ENCODE peak calls at places on chromosome 20, in nine cellular contexts. C is fibroblast of the aortic adventitia, N is progenitor cell of endocrine pancreas, G is heart left ventricle, B is fibroblast of pulmonary artery, K is tibial nerve, U is brain microvascular endothelial cell, T is hepatocyte, Y is Calu3. J is an unnamed sample.

GRCh38 chr20:925516-925915 is 9.4 kb upstream of the ANGPT4 start:
- DNase-seq in C (no peak), N (no peak), G (no peak), B (no peak), K (no peak), U (no peak), T (no peak), Y (no peak), J (no peak)

GRCh38 chr20:4067600-4068261 is 52.4 kb upstream of the RNF24 start:
- DNase-seq in C (peak), N (no peak), G (no peak), B (peak), K (no peak), U (peak), T (no peak), Y (peak), J (no peak)

GRCh38 chr20:8670900-8671229 is 398.0 kb upstream of the PLCB4 start:
- DNase-seq in C (no peak), N (no peak), G (no peak), B (no peak), K (no peak), U (no peak), T (no peak), Y (no peak), J (peak)

GRCh38 chr20:46063652-46064054 is 26.1 kb downstream of the NCOA5 start:
- DNase-seq in C (no peak), N (no peak), G (no peak), B (no peak), K (no peak), U (no peak), T (no peak), Y (no peak), J (no peak)

GRCh38 chr20:50450961-50451752 is 59.0 kb upstream of the PTPN1 start:
- DNase-seq in C (peak), N (no peak), G (no peak), B (peak), K (peak), U (peak), T (peak), Y (no peak), J (no peak)

GRCh38 chr20:53162251-53162835 is 190.2 kb downstream of the TSHZ2 start:
- DNase-seq in C (peak), N (no peak), G (no peak), B (peak), K (peak), U (peak), T (peak), Y (peak), J (no peak)

GRCh38 chr20:37259031-37259430 is 2.6 kb downstream of the GHRH start:
- DNase-seq in C (no peak), N (no peak), G (no peak), B (no peak), K (no peak), U (no peak), T (no peak), Y (no peak), J (no peak)

GRCh38 chr20:36642136-36642535 is 3.9 kb downstream of the SLA2 start:
- DNase-seq in C (no peak), N (no peak), G (no peak), B (no peak), K (no peak), U (no peak), T (no peak), Y (no peak), J (no peak)

GRCh38 chr20:17610566-17611289 is 40.9 kb downstream of the DSTN start:
- DNase-seq in C (no peak), N (no peak), G (no peak), B (no peak), K (peak), U (peak), T (no peak), Y (no peak), J (peak)

GRCh38 chr20:38331814-38332213 is 14.5 kb upstream of the LBP start:
- DNase-seq in C (no peak), N (no peak), G (no peak), B (no peak), K (no peak), U (no peak), T (no peak), Y (no peak), J (no peak)

GRCh38 chr20:1535420-1536175 is 21.9 kb downstream of the SIRPD start:
- DNase-seq in C (no peak), N (no peak), G (no peak), B (no peak), K (no peak), U (no peak), T (no peak), Y (no peak), J (no peak)

GRCh38 chr20:34190679-34191090 is 50.5 kb upstream of the ASIP start:
- DNase-seq in C (peak), N (peak), G (peak), B (peak), K (peak), U (peak), T (peak), Y (peak), J (peak)

GRCh38 chr20:33524261-33524660 is 34.4 kb downstream of the CBFA2T2 start:
- DNase-seq in C (peak), N (no peak), G (no peak), B (no peak), K (no peak), U (no peak), T (no peak), Y (no peak), J (no peak)

GRCh38 chr20:17327185-17327780 is 100.4 kb downstream of the PCSK2 start:
- DNase-seq in C (no peak), N (no peak), G (no peak), B (no peak), K (no peak), U (no peak), T (no peak), Y (no peak), J (no peak)

GRCh38 chr20:60264024-60264709 is 305.9 kb downstream of the CDH26 start:
- DNase-seq in C (no peak), N (no peak), G (no peak), B (no peak), K (no peak), U (no peak), T (no peak), Y (no peak), J (peak)

GRCh38 chr20:47231382-47232042 is 125.0 kb downstream of the ZMYND8 start:
- DNase-seq in C (peak), N (no peak), G (no peak), B (peak), K (no peak), U (peak), T (no peak), Y (no peak), J (no peak)

GRCh38 chr20:35007891-35008290 is 52.2 kb downstream of the MYH7B start:
- DNase-seq in C (no peak), N (no peak), G (no peak), B (no peak), K (no peak), U (no peak), T (no peak), Y (no peak), J (peak)

GRCh38 chr20:57652865-57653545 is 32.8 kb upstream of the ZBP1 start:
- DNase-seq in C (no peak), N (no peak), G (peak), B (no peak), K (peak), U (no peak), T (peak), Y (peak), J (peak)

GRCh38 chr20:10376271-10377075 is 57.5 kb downstream of the MKKS start:
- DNase-seq in C (peak), N (no peak), G (no peak), B (peak), K (no peak), U (peak), T (no peak), Y (no peak), J (no peak)

GRCh38 chr20:35207950-35208611 is 18.4 kb upstream of the MMP24 start:
- DNase-seq in C (peak), N (peak), G (peak), B (peak), K (peak), U (peak), T (peak), Y (peak), J (peak)

GRCh38 chr20:18496042-18496441 is 983 bp downstream of the RBBP9 start:
- DNase-seq in C (no peak), N (no peak), G (no peak), B (no peak), K (no peak), U (no peak), T (peak), Y (no peak), J (peak)

DNA sequence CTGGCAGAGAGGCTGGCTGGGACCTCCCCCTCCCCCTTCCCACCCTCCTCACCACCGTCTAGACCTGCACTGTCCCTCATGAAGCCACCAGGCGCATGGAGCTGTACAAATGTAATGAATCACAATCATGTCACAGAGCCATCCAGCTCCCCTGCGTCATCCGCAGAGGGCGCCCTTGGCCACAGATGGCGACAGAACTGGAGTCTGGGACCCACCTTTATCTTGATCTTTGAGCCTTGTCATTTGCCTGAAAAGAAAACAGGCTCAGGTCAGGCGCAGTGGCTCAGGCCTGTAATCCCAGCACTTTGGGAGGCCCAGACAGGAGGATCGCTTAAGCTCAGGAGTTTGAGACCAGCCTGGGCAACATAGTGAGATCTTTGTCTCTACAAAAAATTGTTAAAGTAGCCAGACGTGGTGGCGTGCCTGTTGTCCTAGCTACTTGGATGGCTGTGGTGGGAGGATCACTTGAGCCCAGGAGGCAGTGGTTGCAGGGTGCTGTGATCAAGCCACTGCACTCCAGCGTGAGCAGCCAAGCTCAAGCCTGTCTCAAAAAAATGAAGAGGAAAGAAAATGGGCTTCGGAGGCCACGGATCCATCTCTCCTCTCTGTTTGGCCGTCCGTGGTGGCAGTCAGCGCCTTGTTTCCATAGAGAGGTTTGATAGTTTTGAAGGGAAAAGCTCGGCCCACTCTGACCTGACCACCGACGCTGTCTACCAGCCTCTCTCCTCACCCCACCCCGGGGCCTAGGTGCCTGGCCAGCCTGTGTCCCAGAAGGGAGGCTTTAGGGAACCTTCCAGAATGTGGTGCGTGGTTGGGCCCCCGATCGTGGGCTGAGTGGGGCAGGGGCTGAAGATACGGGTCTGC is 6.2 kb downstream of the COL9A3 start:
- DNase-seq in C (no peak), N (no peak), G (no peak), B (no peak), K (no peak), U (no peak), T (peak), Y (peak), J (peak)
- TF ChIP-seq CTCF in C (peak), N (peak), G (no peak), B (peak), K (peak), U (peak), T (peak), Y (peak), J (peak)

GRCh38 chr20:25310921-25311728 is 63.2 kb downstream of the PYGB start:
- DNase-seq in C (peak), N (no peak), G (no peak), B (peak), K (peak), U (peak), T (no peak), Y (no peak), J (no peak)

GRCh38 chr20:25308083-25308491 is 60.2 kb downstream of the PYGB start:
- DNase-seq in C (no peak), N (no peak), G (no peak), B (no peak), K (no peak), U (no peak), T (no peak), Y (no peak), J (no peak)

GRCh38 chr20:25309395-25310267 is 61.7 kb downstream of the PYGB start:
- DNase-seq in C (peak), N (no peak), G (no peak), B (peak), K (peak), U (peak), T (peak), Y (peak), J (peak)

GRCh38 chr20:25308671-25309394 is 60.9 kb downstream of the PYGB start:
- DNase-seq in C (no peak), N (no peak), G (no peak), B (peak), K (no peak), U (peak), T (no peak), Y (no peak), J (no peak)

GRCh38 chr20:25310268-25310920 is 62.5 kb downstream of the PYGB start:
- DNase-seq in C (peak), N (no peak), G (no peak), B (peak), K (peak), U (peak), T (peak), Y (peak), J (peak)
- TF ChIP-seq CTCF in C (peak), N (peak), G (peak), B (peak), K (peak), U (peak), T (peak), Y (no peak), J (peak)

GRCh38 chr20:62352402-62353288 is 14.5 kb downstream of the LAMA5 start:
- DNase-seq in C (no peak), N (no peak), G (peak), B (no peak), K (no peak), U (no peak), T (no peak), Y (no peak), J (peak)
- TF ChIP-seq CTCF in C (no peak), N (no peak), G (no peak), B (no peak), K (no peak), U (no peak), T (no peak), Y (no peak), J (peak)

GRCh38 chr20:32111763-32112162 is 2.2 kb downstream of the TM9SF4 start:
- DNase-seq in C (no peak), N (no peak), G (no peak), B (no peak), K (no peak), U (no peak), T (no peak), Y (no peak), J (no peak)
- TF ChIP-seq CTCF in C (no peak), N (no peak), G (no peak), B (no peak), K (no peak), U (no peak), T (no peak), Y (no peak), J (no peak)

J was measured in SK-N-SH.